ENCODE peak calls at places on chromosome 15, in five cellular contexts. One of them, this sample, is unnamed.

GRCh38 chr15:75713338-75713895 is 769 bp upstream of the CSPG4 start:
- DNase-seq in RWPE2: no peak
- DNase-seq in neural progenitor cell: no peak
- DNase-seq in tibial nerve: peak; percentile 51
- DNase-seq in IMR-90: peak; percentile 49
- DNase-seq in this sample: no peak

GRCh38 chr15:57607570-57608000 is 15.9 kb downstream of the MYZAP start:
- DNase-seq in tibial nerve: no peak
- DNase-seq in RWPE2: peak; percentile 88
- DNase-seq in neural progenitor cell: no peak
- DNase-seq in IMR-90: no peak
- DNase-seq in this sample: peak; percentile 29

GRCh38 chr15:56879502-56879901 is 38.9 kb upstream of the TCF12 start:
- DNase-seq in tibial nerve: no peak
- DNase-seq in RWPE2: no peak
- DNase-seq in IMR-90: no peak
- DNase-seq in neural progenitor cell: no peak
- DNase-seq in this sample: no peak

GRCh38 chr15:70153948-70154439 is 56.3 kb upstream of the TLE3 start:
- DNase-seq in IMR-90: no peak
- DNase-seq in neural progenitor cell: no peak
- DNase-seq in RWPE2: peak; percentile 44
- DNase-seq in tibial nerve: no peak
- DNase-seq in this sample: no peak

GRCh38 chr15:71329041-71329440 is 213.8 kb downstream of the THSD4 start:
- DNase-seq in neural progenitor cell: no peak
- DNase-seq in RWPE2: no peak
- DNase-seq in tibial nerve: no peak
- DNase-seq in IMR-90: peak; percentile 35
- DNase-seq in this sample: no peak

GRCh38 chr15:98873441-98874218 is 134.0 kb downstream of the PGPEP1L start:
- DNase-seq in RWPE2: peak; percentile 96
- DNase-seq in tibial nerve: no peak
- DNase-seq in neural progenitor cell: peak; percentile 78
- DNase-seq in IMR-90: peak; percentile 83
- DNase-seq in this sample: peak; percentile 90

GRCh38 chr15:88476635-88477038 is 9.1 kb downstream of the MRPS11 start:
- DNase-seq in IMR-90: peak; percentile 55
- DNase-seq in tibial nerve: no peak
- DNase-seq in neural progenitor cell: peak; percentile 68
- DNase-seq in RWPE2: no peak
- DNase-seq in this sample: peak; percentile 73

GRCh38 chr15:74365619-74366445 is 1.6 kb downstream of the CYP11A1 start:
- DNase-seq in neural progenitor cell: peak; percentile 78
- DNase-seq in IMR-90: peak; percentile 41
- DNase-seq in RWPE2: no peak
- DNase-seq in tibial nerve: peak; percentile 39
- DNase-seq in this sample: peak; percentile 67

GRCh38 chr15:96261575-96262034 is 68.9 kb upstream of the NR2F2 start:
- DNase-seq in RWPE2: no peak
- DNase-seq in IMR-90: no peak
- DNase-seq in tibial nerve: no peak
- DNase-seq in neural progenitor cell: no peak
- DNase-seq in this sample: no peak

GRCh38 chr15:49169880-49170597 is at the start of gene GALK2:
- DNase-seq in tibial nerve: peak; percentile 74
- DNase-seq in neural progenitor cell: peak; percentile 90
- DNase-seq in RWPE2: peak; percentile 95
- DNase-seq in IMR-90: peak; percentile 78
- DNase-seq in this sample: peak; percentile 82

GRCh38 chr15:90481023-90481422 is 48.7 kb upstream of the CRTC3 start:
- DNase-seq in tibial nerve: no peak
- DNase-seq in RWPE2: no peak
- DNase-seq in IMR-90: no peak
- DNase-seq in neural progenitor cell: no peak
- DNase-seq in this sample: no peak

GRCh38 chr15:63915888-63916731 is 82.4 kb upstream of the HERC1 start:
- DNase-seq in RWPE2: no peak
- DNase-seq in tibial nerve: no peak
- DNase-seq in IMR-90: peak; percentile 53
- DNase-seq in neural progenitor cell: peak; percentile 78
- DNase-seq in this sample: peak; percentile 62

GRCh38 chr15:101702077-101702476 is 22.2 kb downstream of the TARS3 start:
- DNase-seq in neural progenitor cell: no peak
- DNase-seq in tibial nerve: no peak
- DNase-seq in RWPE2: no peak
- DNase-seq in IMR-90: no peak
- DNase-seq in this sample: no peak

GRCh38 chr15:31236184-31237041 is 90.2 kb upstream of the KLF13 start:
- DNase-seq in RWPE2: peak; percentile 84
- DNase-seq in tibial nerve: peak; percentile 29
- DNase-seq in neural progenitor cell: no peak
- DNase-seq in IMR-90: peak; percentile 94
- DNase-seq in this sample: peak; percentile 92

GRCh38 chr15:31235298-31236183 is 91.1 kb upstream of the KLF13 start:
- DNase-seq in neural progenitor cell: no peak
- DNase-seq in IMR-90: no peak
- DNase-seq in RWPE2: peak; percentile 69
- DNase-seq in tibial nerve: no peak
- DNase-seq in this sample: peak; percentile 18

GRCh38 chr15:31237042-31237324 is 89.7 kb upstream of the KLF13 start:
- DNase-seq in tibial nerve: no peak
- DNase-seq in neural progenitor cell: no peak
- DNase-seq in IMR-90: no peak
- DNase-seq in RWPE2: peak; percentile 33
- DNase-seq in this sample: no peak

GRCh38 chr15:31238369-31238768 is 88.3 kb upstream of the KLF13 start:
- DNase-seq in IMR-90: no peak
- DNase-seq in RWPE2: no peak
- DNase-seq in neural progenitor cell: no peak
- DNase-seq in tibial nerve: no peak
- DNase-seq in this sample: no peak

DNA sequence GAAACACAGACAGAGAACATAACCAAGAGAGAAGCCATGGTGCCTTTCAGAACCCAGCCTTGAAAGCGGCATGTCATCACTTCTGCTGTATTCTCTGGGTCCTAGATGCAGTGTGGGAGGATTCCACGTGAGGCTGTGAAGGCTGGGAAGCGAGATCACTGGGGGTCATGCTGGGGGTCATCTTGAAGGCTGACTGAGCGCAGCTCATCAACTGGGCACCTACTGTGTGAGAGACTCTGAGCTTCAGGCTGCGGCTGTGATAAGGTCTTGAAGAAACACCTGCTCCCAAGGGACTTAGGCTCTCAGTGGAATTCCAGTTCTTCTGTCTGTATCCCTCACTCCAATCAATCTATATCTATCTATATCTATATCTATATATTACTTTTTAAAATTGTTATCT is 91.8 kb upstream of the KLF13 start:
- DNase-seq in tibial nerve: no peak
- DNase-seq in IMR-90: no peak
- DNase-seq in RWPE2: peak; percentile 28
- DNase-seq in neural progenitor cell: no peak
- DNase-seq in this sample: no peak
- H3K4me1 ChIP-seq in tibial nerve: no peaks in the 10 kb centered on the region
- H3K4me1 ChIP-seq in IMR-90: peaks cover 12% of the 10 kb centered on the region
- H3K4me1 ChIP-seq in RWPE2: peaks cover 11% of the 10 kb centered on the region
- H3K4me1 ChIP-seq in neural progenitor cell: peaks cover 6% of the 10 kb centered on the region
- H3K4me1 ChIP-seq in this sample: peaks cover 22% of the 10 kb centered on the region

GRCh38 chr15:65066635-65067333 is 1.0 kb downstream of the RASL12 start:
- DNase-seq in tibial nerve: no peak
- DNase-seq in IMR-90: no peak
- DNase-seq in neural progenitor cell: peak; percentile 45
- DNase-seq in RWPE2: peak; percentile 62
- DNase-seq in this sample: no peak

GRCh38 chr15:65068436-65068835 is 645 bp upstream of the RASL12 start:
- DNase-seq in neural progenitor cell: no peak
- DNase-seq in tibial nerve: no peak
- DNase-seq in RWPE2: no peak
- DNase-seq in IMR-90: no peak
- DNase-seq in this sample: peak; percentile 30

GRCh38 chr15:65066001-65066634 is 1.7 kb downstream of the RASL12 start:
- DNase-seq in RWPE2: no peak
- DNase-seq in neural progenitor cell: peak; percentile 30
- DNase-seq in IMR-90: peak; percentile 36
- DNase-seq in tibial nerve: no peak
- DNase-seq in this sample: no peak

GRCh38 chr15:65067645-65068416 is at the start of gene RASL12:
- DNase-seq in neural progenitor cell: peak; percentile 78
- DNase-seq in IMR-90: no peak
- DNase-seq in RWPE2: peak; percentile 69
- DNase-seq in tibial nerve: no peak
- DNase-seq in this sample: no peak

DNA sequence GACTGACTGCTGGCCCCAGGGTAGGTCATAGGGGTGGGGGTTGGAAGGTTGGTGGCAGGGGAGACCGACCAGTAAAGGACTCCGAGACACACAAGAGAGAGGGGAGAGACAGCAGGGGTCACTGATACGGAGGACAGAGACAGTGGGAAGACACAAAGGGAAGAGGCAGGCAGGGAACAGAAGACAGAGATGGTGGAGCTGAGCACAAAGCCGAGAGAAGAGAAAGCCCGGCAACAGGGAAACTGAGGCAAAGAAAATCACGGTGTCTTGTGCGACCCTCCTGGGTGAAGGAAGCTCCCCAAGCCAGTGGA is 502 bp downstream of the RASL12 start:
- DNase-seq in RWPE2: no peak
- DNase-seq in IMR-90: no peak
- DNase-seq in neural progenitor cell: no peak
- DNase-seq in tibial nerve: no peak
- DNase-seq in this sample: no peak
- H3K4me3 ChIP-seq in RWPE2: no peak overlapping the region
- H3K4me3 ChIP-seq in IMR-90: no peak overlapping the region
- H3K4me3 ChIP-seq in neural progenitor cell: peak overlapping the region; percentile 51
- H3K4me3 ChIP-seq in tibial nerve: peak overlapping the region; percentile 47
- H3K4me3 ChIP-seq in this sample: no peak overlapping the region

DNA sequence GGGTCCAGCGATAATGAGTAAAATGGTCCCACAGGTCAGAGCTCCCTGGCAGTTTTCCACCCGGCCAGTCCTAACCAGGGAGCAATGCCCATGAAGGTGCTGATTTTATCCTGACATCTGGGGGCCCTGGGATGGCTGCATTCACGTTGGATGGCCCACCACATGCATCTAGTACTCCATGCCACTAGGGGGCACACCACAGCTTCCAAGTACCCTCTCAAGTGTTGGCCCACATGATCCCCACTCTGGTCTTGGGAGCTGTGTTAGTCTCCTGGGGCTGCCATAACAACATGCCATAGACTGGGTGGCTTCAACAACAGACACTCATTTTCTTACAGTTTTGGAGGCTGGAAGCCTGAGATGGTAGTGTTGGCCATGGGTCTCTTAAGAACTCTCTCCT is 225.5 kb downstream of the SLCO3A1 start:
- DNase-seq in RWPE2: no peak
- DNase-seq in IMR-90: no peak
- DNase-seq in neural progenitor cell: peak; percentile 34
- DNase-seq in tibial nerve: no peak
- DNase-seq in this sample: peak; percentile 15
- H3K4me1 ChIP-seq in RWPE2: peaks cover 5% of the 10 kb centered on the region
- H3K4me1 ChIP-seq in IMR-90: no peaks in the 10 kb centered on the region
- H3K4me1 ChIP-seq in neural progenitor cell: no peaks in the 10 kb centered on the region
- H3K4me1 ChIP-seq in tibial nerve: no peaks in the 10 kb centered on the region
- H3K4me1 ChIP-seq in this sample: peaks cover 10% of the 10 kb centered on the region

DNA sequence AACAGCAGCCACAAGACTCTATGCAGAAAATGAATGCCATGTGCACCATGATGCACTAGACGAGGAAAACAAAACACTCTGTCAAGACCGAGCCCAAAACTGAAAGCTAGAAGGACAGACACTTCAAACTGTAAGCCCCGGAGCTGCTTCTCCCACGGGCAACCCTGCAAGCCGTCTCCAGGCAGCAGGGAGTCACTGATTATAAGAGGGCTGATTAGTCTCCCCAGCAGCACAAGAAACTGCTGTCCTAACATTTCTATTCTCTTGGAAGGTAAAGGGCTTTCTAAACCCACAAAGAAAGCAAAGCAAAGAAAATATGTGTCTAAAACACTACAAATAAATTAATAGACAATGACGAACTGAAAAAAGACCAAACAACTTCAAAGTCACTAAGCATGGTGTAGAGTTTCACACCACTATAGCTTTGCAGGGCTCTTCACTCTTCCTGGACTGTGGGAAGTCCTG is 15.5 kb downstream of the TBC1D2B start:
- DNase-seq in RWPE2: no peak
- DNase-seq in tibial nerve: no peak
- DNase-seq in IMR-90: peak; percentile 53
- DNase-seq in neural progenitor cell: no peak
- DNase-seq in this sample: peak; percentile 75
- H3K4me3 ChIP-seq in RWPE2: no peak overlapping the region
- H3K4me3 ChIP-seq in tibial nerve: no peak overlapping the region
- H3K4me3 ChIP-seq in IMR-90: peak overlapping the region; percentile 19
- H3K4me3 ChIP-seq in neural progenitor cell: no peak overlapping the region
- H3K4me3 ChIP-seq in this sample: peak overlapping the region; percentile 74

GRCh38 chr15:25800761-25801515 is 62.2 kb downstream of the ATP10A start:
- DNase-seq in neural progenitor cell: no peak
- DNase-seq in IMR-90: no peak
- DNase-seq in RWPE2: no peak
- DNase-seq in tibial nerve: no peak
- DNase-seq in this sample: no peak
- H3K4me1 ChIP-seq in neural progenitor cell: peaks cover 8% of the 10 kb centered on the region
- H3K4me1 ChIP-seq in IMR-90: peaks cover 14% of the 10 kb centered on the region
- H3K4me1 ChIP-seq in RWPE2: no peaks in the 10 kb centered on the region
- H3K4me1 ChIP-seq in tibial nerve: no peaks in the 10 kb centered on the region
- H3K4me1 ChIP-seq in this sample: peaks cover 24% of the 10 kb centered on the region

This sample was measured in adipocyte.